ENCODE peak calls at places on chromosomes 4 and X, in nine cellular contexts. L is ureter; P is NCI-H1092 treated with DMSO at 0.1 percent for 48 hours; I is nucleus accumbens; S is activated CD4-positive, alpha-beta T cell treated with anti-CD3 and anti-CD28 coated beads, Interleukin-2, amount 50 U/mL, for 48 hours; D is T follicular helper cell; Y is NCI-H2171 treated with DMSO at 0.1 percent for 48 hours; U is HT-29; O is ELR. M is an unnamed sample.

GRCh38 chr4:17762705-17763104 is 18.7 kb downstream of the FAM184B start:
- DNase-seq in L (no peak), P (no peak), I (no peak), S (no peak), D (no peak), Y (peak), U (peak), O (peak), M (no peak)

GRCh38 chr4:42248986-42249385 is 96.5 kb upstream of the BEND4 start:
- DNase-seq in L (no peak), P (no peak), I (no peak), S (no peak), D (no peak), Y (no peak), U (no peak), O (no peak), M (no peak)

GRCh38 chr4:10459305-10459704 is 2.1 kb upstream of the ZNF518B start:
- DNase-seq in L (no peak), P (no peak), I (no peak), S (no peak), D (no peak), Y (no peak), U (no peak), O (no peak), M (no peak)

GRCh38 chr4:6206771-6207290 is 6.5 kb upstream of the JAKMIP1 start:
- DNase-seq in L (no peak), P (no peak), I (no peak), S (no peak), D (no peak), Y (no peak), U (no peak), O (no peak), M (no peak)

GRCh38 chr4:168511780-168512467 is 15.1 kb downstream of the PALLD start:
- DNase-seq in L (no peak), P (no peak), I (no peak), S (peak), D (peak), Y (no peak), U (no peak), O (no peak), M (no peak)

GRCh38 chr4:113881256-113881655 is 98.2 kb downstream of the ARSJ start:
- DNase-seq in L (no peak), P (no peak), I (no peak), S (no peak), D (no peak), Y (no peak), U (no peak), O (peak), M (no peak)

GRCh38 chr4:168541608-168541953 is 44.7 kb downstream of the PALLD start:
- DNase-seq in L (no peak), P (no peak), I (no peak), S (no peak), D (no peak), Y (no peak), U (peak), O (peak), M (no peak)

GRCh38 chr4:153466637-153467153 is 535 bp downstream of the TMEM131L start:
- DNase-seq in L (no peak), P (no peak), I (no peak), S (no peak), D (peak), Y (no peak), U (no peak), O (peak), M (no peak)

GRCh38 chr4:94757192-94758140 is at the start of gene BMPR1B:
- DNase-seq in L (no peak), P (no peak), I (no peak), S (no peak), D (no peak), Y (peak), U (no peak), O (peak), M (no peak)

GRCh38 chr4:153676491-153676890 is 7.6 kb upstream of the TLR2 start:
- DNase-seq in L (no peak), P (no peak), I (no peak), S (no peak), D (no peak), Y (no peak), U (no peak), O (peak), M (no peak)

GRCh38 chr4:57071340-57071739 is 38.8 kb downstream of the IGFBP7 start:
- DNase-seq in L (no peak), P (no peak), I (no peak), S (no peak), D (no peak), Y (no peak), U (no peak), O (no peak), M (no peak)

GRCh38 chr4:3111461-3111860 is 37.0 kb downstream of the HTT start:
- DNase-seq in L (no peak), P (no peak), I (no peak), S (no peak), D (no peak), Y (no peak), U (no peak), O (peak), M (no peak)

GRCh38 chr4:89773793-89774192 is 63.2 kb downstream of the SNCA start:
- DNase-seq in L (no peak), P (no peak), I (no peak), S (no peak), D (no peak), Y (no peak), U (no peak), O (no peak), M (no peak)

GRCh38 chrX:14528629-14529287 is 578 bp upstream of the GLRA2 start:
- DNase-seq in L (peak), P (peak), I (peak), S (peak), D (peak), Y (peak), U (peak), O (peak), M (peak)

GRCh38 chrX:8868906-8869305 is 67.7 kb upstream of the FAM9A start:
- DNase-seq in L (no peak), P (no peak), I (no peak), S (no peak), D (no peak), Y (no peak), U (no peak), O (peak), M (no peak)

GRCh38 chr4:153661215-153661822 is 22.8 kb upstream of the TLR2 start:
- DNase-seq in L (no peak), P (no peak), I (no peak), S (no peak), D (no peak), Y (no peak), U (no peak), O (no peak), M (no peak)

GRCh38 chr4:163548481-163549243 is 54.2 kb downstream of the TMA16 start:
- DNase-seq in L (no peak), P (peak), I (no peak), S (no peak), D (no peak), Y (peak), U (peak), O (peak), M (no peak)

GRCh38 chr4:108971473-108971872 is 208.6 kb upstream of the ETNPPL start:
- DNase-seq in L (no peak), P (no peak), I (no peak), S (no peak), D (no peak), Y (no peak), U (no peak), O (no peak), M (no peak)

GRCh38 chr4:85477538-85477937 is 2.6 kb downstream of the ARHGAP24 start:
- DNase-seq in L (no peak), P (no peak), I (no peak), S (no peak), D (no peak), Y (no peak), U (no peak), O (peak), M (no peak)

GRCh38 chr4:163271555-163272127 is 60.8 kb downstream of the NPY1R start:
- DNase-seq in L (no peak), P (no peak), I (no peak), S (no peak), D (no peak), Y (no peak), U (no peak), O (no peak), M (no peak)

GRCh38 chr4:16045687-16046086 is 38.1 kb downstream of the PROM1 start:
- DNase-seq in L (no peak), P (no peak), I (no peak), S (no peak), D (no peak), Y (no peak), U (no peak), O (no peak), M (no peak)

GRCh38 chr4:41600243-41600642 is 62.3 kb downstream of the LIMCH1 start:
- DNase-seq in L (no peak), P (peak), I (no peak), S (no peak), D (no peak), Y (no peak), U (peak), O (peak), M (no peak)

GRCh38 chrX:30301977-30302376 is 7.2 kb downstream of the NR0B1 start:
- DNase-seq in L (no peak), P (no peak), I (no peak), S (no peak), D (no peak), Y (no peak), U (no peak), O (no peak), M (no peak)

GRCh38 chr4:8656711-8657380 is 64.3 kb downstream of the CPZ start:
- DNase-seq in L (no peak), P (no peak), I (no peak), S (no peak), D (no peak), Y (no peak), U (no peak), O (no peak), M (no peak)

GRCh38 chr4:56658410-56659003 is 22.6 kb downstream of the HOPX start:
- DNase-seq in L (no peak), P (no peak), I (no peak), S (no peak), D (no peak), Y (no peak), U (no peak), O (peak), M (no peak)